ENCODE peak calls at places on chromosomes 5 and 9, in ten cellular contexts. L, J, Y, B, Q, M, A, G, W and X are unnamed samples.

GRCh38 chr5:82365744-82366228 is 87.6 kb upstream of the RPS23 start:
- DNase-seq in L (no peak), Q (no peak), J (no peak), W (no peak), B (no peak), A (no peak), M (no peak), G (no peak), Y (peak; percentile 47), X (no peak)

GRCh38 chr5:61678966-61679365 is 346.9 kb downstream of the ZSWIM6 start:
- DNase-seq in M (no peak), Y (no peak), J (no peak), B (no peak), W (no peak), L (no peak), A (peak; percentile 46), Q (no peak), G (peak; percentile 64), X (no peak)

GRCh38 chr9:107174441-107174840 is 108.6 kb upstream of the RAD23B start:
- DNase-seq in A (no peak), B (no peak), Y (no peak), M (no peak), G (no peak), W (no peak), J (no peak), L (no peak), Q (no peak), X (no peak)

GRCh38 chr9:129415031-129415953 is 205.6 kb downstream of the C9orf50 start:
- DNase-seq in B (no peak), Y (no peak), M (no peak), G (no peak), J (no peak), W (no peak), Q (no peak), L (no peak), A (no peak), X (no peak)

GRCh38 chr9:111287127-111287526 is 42.9 kb downstream of the OR2K2 start:
- DNase-seq in Y (no peak), L (no peak), G (peak; percentile 37), Q (no peak), B (no peak), A (no peak), W (no peak), M (no peak), J (no peak), X (no peak)

GRCh38 chr5:148807845-148808244 is 18.6 kb upstream of the ADRB2 start:
- DNase-seq in L (no peak), W (no peak), B (no peak), J (no peak), Q (no peak), Y (peak; percentile 76), M (no peak), A (peak; percentile 19), G (no peak), X (no peak)

GRCh38 chr9:21552244-21552825 is 70.2 kb upstream of the IFNE start:
- DNase-seq in Q (no peak), J (no peak), M (no peak), Y (no peak), L (no peak), B (no peak), A (no peak), G (no peak), W (no peak), X (no peak)

GRCh38 chr5:134600600-134600999 is 32.0 kb downstream of the SAR1B start:
- DNase-seq in L (no peak), G (no peak), Y (no peak), B (no peak), W (no peak), Q (no peak), M (no peak), A (no peak), J (no peak), X (no peak)

GRCh38 chr5:97229688-97230285 is 46.7 kb upstream of the RIOK2 start:
- DNase-seq in Q (no peak), Y (no peak), M (peak; percentile 19), A (no peak), W (no peak), L (no peak), B (no peak), J (no peak), G (no peak), X (no peak)

GRCh38 chr5:175713930-175714329 is 56.1 kb downstream of the HRH2 start:
- DNase-seq in Y (no peak), J (no peak), B (peak; percentile 17), L (no peak), Q (no peak), A (no peak), M (no peak), G (no peak), W (no peak), X (no peak)

GRCh38 chr9:21381752-21382339 is 3.4 kb downstream of the IFNA2 start:
- DNase-seq in B (no peak), L (no peak), Y (no peak), Q (no peak), J (no peak), A (no peak), M (no peak), W (no peak), G (peak; percentile 69), X (no peak)

GRCh38 chr5:74636552-74636951 is 4.0 kb downstream of the ENC1 start:
- DNase-seq in L (peak; percentile 33), M (no peak), Y (no peak), J (no peak), Q (no peak), A (no peak), G (no peak), W (no peak), B (no peak), X (no peak)

GRCh38 chr5:74640450-74641013 is at the start of gene ENC1:
- DNase-seq in B (peak; percentile 99), Y (peak; percentile 88), Q (peak; percentile 90), M (peak; percentile 95), G (peak; percentile 97), A (peak; percentile 87), J (peak; percentile 43), W (peak; percentile 88), L (peak; percentile 80), X (peak; percentile 74)

GRCh38 chr5:74641014-74641777 is 668 bp upstream of the ENC1 start:
- DNase-seq in M (peak; percentile 80), Y (peak; percentile 87), Q (peak; percentile 77), A (peak; percentile 93), W (peak; percentile 79), L (peak; percentile 72), J (peak; percentile 61), B (peak; percentile 93), G (peak; percentile 84), X (peak; percentile 61)

GRCh38 chr5:74639538-74640449 is 734 bp downstream of the ENC1 start:
- DNase-seq in M (peak; percentile 57), A (peak; percentile 47), G (peak; percentile 73), W (peak; percentile 76), Q (peak; percentile 67), Y (peak; percentile 47), L (peak; percentile 17), B (no peak), J (no peak), X (peak; percentile 61)

DNA sequence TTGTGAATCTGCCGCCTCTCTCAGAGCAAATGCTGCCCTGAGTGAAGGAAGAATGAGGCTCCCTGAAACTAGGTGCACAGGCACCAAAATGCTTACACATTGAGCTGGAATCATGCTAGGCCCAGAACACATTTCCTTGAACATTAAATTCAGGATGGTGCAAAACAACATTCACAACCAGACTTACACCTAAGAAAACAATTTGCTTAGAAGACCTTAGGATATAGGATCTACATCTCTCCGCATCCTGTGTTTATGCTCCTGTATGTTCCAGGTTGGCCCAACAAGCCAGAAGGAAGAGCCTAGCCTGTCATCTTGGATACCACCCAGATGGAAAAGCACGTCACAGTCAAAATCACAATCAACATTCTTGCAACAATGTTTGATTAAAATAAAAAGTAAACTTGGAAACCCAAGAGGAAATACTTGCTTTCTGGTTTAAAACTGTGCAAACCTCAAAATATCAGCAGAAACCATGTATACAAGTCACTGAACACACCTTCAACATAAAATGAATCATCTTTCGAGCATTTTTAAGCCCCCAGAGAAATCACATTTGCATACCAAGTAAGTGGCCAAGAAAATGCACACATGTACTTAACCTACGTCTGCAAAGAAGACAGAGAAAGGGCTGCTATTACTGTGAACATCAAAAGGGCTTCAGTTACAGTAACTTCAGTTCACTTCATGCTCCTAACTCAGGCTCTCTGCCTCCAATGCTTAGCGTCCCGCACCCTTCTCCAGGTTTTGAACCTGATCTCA is 1.6 kb downstream of the ENC1 start:
- DNase-seq in L (no peak), M (peak; percentile 65), J (peak; percentile 35), W (peak; percentile 23), G (no peak), Q (no peak), A (no peak), Y (no peak), B (no peak), X (no peak)
- TF ChIP-seq POLR2AphosphoS5 in L (no peak), M (no peak), J (no peak), W (no peak), G (no peak), Q (no peak), A (no peak), Y (no peak), B (no peak), X (no peak)

GRCh38 chr5:160271396-160271795 is 41.0 kb downstream of the CCNJL start:
- DNase-seq in W (peak; percentile 54), Q (no peak), L (peak; percentile 53), A (peak; percentile 65), B (peak; percentile 51), Y (peak; percentile 74), J (no peak), M (peak; percentile 51), G (peak; percentile 62), X (no peak)
- H3K27ac ChIP-seq in W (no peak overlapping the region), Q (peak overlapping the region; percentile 10), L (peak overlapping the region; percentile 59), A (peak overlapping the region; percentile 66), B (peak overlapping the region; percentile 39), Y (peak overlapping the region; percentile 72), J (no peak overlapping the region), M (peak overlapping the region; percentile 19), G (peak overlapping the region; percentile 76), X (peak overlapping the region; percentile 83)

DNA sequence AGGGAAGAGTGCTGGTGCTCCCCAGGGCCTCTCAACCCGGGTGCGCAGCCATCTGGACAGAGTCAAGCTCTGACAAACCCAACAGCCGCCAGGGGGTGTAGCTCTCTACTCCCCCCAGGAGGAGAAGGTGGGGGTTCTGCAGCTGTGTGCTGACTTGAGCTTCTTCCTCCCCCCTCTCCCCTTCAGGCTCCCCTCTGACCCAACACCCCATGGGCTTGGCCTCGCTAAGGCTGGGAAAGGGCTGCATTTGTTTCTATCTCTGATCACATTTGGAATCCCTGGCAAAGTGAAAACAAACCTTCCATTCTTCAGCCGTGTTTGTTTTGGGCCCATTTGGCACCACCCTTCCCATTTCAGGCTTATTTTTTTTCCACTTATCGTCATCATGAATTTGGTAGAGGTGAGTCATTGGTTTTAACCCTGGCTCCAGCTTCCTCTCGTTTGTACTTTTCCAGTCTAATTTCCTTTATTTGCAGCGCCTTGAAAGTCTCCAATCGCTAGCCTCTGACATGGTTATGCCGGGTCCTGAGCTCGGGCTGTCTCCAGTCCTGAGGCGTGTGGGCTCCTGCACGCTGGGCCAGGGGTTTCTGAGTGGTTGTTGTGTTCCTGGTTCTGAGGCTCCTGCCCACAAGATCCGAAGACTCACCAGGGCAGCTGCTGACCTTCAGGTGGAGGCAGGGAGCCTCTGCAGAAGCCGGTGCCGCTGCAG is 36.1 kb downstream of the DAP start:
- DNase-seq in B (no peak), J (peak; percentile 88), W (peak; percentile 39), Y (no peak), M (peak; percentile 97), Q (no peak), A (peak; percentile 26), L (peak; percentile 51), G (peak; percentile 54), X (no peak)
- H3K36me3 ChIP-seq in B (no peaks in the 10 kb centered on the region), J (no peaks in the 10 kb centered on the region), W (no peaks in the 10 kb centered on the region), Y (peaks cover 1% of the 10 kb centered on the region), M (no peaks in the 10 kb centered on the region), Q (no peaks in the 10 kb centered on the region), A (no peaks in the 10 kb centered on the region), L (no peaks in the 10 kb centered on the region), G (no peaks in the 10 kb centered on the region), X (no peaks in the 10 kb centered on the region)

GRCh38 chr5:59744531-59744992 is 149.0 kb downstream of the PDE4D start:
- DNase-seq in Y (no peak), J (no peak), M (peak; percentile 90), W (no peak), L (no peak), A (no peak), Q (no peak), G (no peak), B (no peak), X (no peak)
- TF ChIP-seq POLR2AphosphoS5 in Y (no peak), J (no peak), M (no peak), W (no peak), L (no peak), A (no peak), Q (no peak), G (no peak), B (no peak), X (no peak)